ENCODE peak calls at places on chromosomes 1 and 21, in five cellular contexts. H is WTC11, P is thoracic aorta, W is GM12864, S is uterus. U is an unnamed sample.

GRCh38 chr1:66343569-66344325 is 190.2 kb upstream of the SGIP1 start:
- DNase-seq in H (no peak), W (no peak), S (no peak), P (no peak), U (no peak)

GRCh38 chr1:170881268-170882265 is 53.8 kb upstream of the MROH9 start:
- DNase-seq in S (no peak), W (peak; percentile 3), H (no peak), P (no peak), U (no peak)

GRCh38 chr1:204837440-204838084 is 33.1 kb upstream of the NFASC start:
- DNase-seq in W (no peak), S (peak; percentile 34), P (no peak), H (peak; percentile 86), U (no peak)

GRCh38 chr1:230270185-230270939 is 155.8 kb downstream of the PGBD5 start:
- DNase-seq in H (no peak), S (no peak), W (no peak), P (no peak), U (no peak)

GRCh38 chr1:232307299-232307698 is 322.6 kb downstream of the SIPA1L2 start:
- DNase-seq in H (no peak), W (no peak), P (no peak), S (no peak), U (no peak)

GRCh38 chr1:153677718-153678518 is 570 bp upstream of the NPR1 start:
- DNase-seq in H (peak; percentile 78), P (no peak), W (no peak), S (peak; percentile 67), U (peak; percentile 70)

GRCh38 chr1:6460349-6461236 is 5.4 kb downstream of the TNFRSF25 start:
- DNase-seq in P (no peak), H (peak; percentile 45), W (no peak), S (no peak), U (no peak)

GRCh38 chr1:10980841-10981727 is 31.4 kb upstream of the TARDBP start:
- DNase-seq in W (no peak), P (no peak), H (no peak), S (no peak), U (peak; percentile 73)

GRCh38 chr1:68174173-68175113 is 57.9 kb downstream of the WLS start:
- DNase-seq in S (peak; percentile 42), H (no peak), P (peak; percentile 77), W (no peak), U (peak; percentile 63)

GRCh38 chr21:46401186-46401910 is 57.3 kb upstream of the DIP2A start:
- DNase-seq in H (no peak), W (no peak), S (no peak), P (no peak), U (peak; percentile 3)

GRCh38 chr1:94792473-94792875 is 27.7 kb upstream of the SLC44A3 start:
- DNase-seq in S (no peak), W (peak; percentile 47), H (no peak), P (no peak), U (no peak)

GRCh38 chr1:98515744-98516143 is 145.8 kb upstream of the SNX7 start:
- DNase-seq in P (no peak), H (no peak), S (no peak), W (no peak), U (no peak)

GRCh38 chr1:42913426-42914091 is 45.1 kb downstream of the SLC2A1 start:
- DNase-seq in W (peak; percentile 68), S (no peak), H (peak; percentile 53), P (no peak), U (no peak)

GRCh38 chr1:36834586-36834985 is 199.7 kb downstream of the GRIK3 start:
- DNase-seq in H (no peak), P (no peak), W (no peak), S (no peak), U (no peak)

GRCh38 chr1:228152097-228152917 is 2.6 kb downstream of the GJC2 start:
- DNase-seq in S (peak; percentile 16), W (no peak), H (peak; percentile 8), P (no peak), U (peak; percentile 45)

GRCh38 chr1:71465093-71465492 is 384.3 kb upstream of the ZRANB2 start:
- DNase-seq in S (no peak), H (no peak), P (no peak), W (no peak), U (no peak)

GRCh38 chr1:201468844-201469644 is at the start of gene PHLDA3:
- DNase-seq in W (no peak), S (peak; percentile 96), P (peak; percentile 80), H (peak; percentile 85), U (peak; percentile 94)

GRCh38 chr1:93878501-93878888 is 511 bp downstream of the DNTTIP2 start:
- DNase-seq in S (no peak), W (peak; percentile 48), H (no peak), P (no peak), U (peak; percentile 49)

GRCh38 chr21:33058468-33059318 is 11.2 kb upstream of the OLIG1 start:
- DNase-seq in H (no peak), P (no peak), S (no peak), W (no peak), U (peak; percentile 42)

GRCh38 chr21:42746593-42747266 is 93.3 kb downstream of the PDE9A start:
- DNase-seq in W (no peak), P (no peak), H (no peak), S (no peak), U (no peak)

GRCh38 chr1:52139817-52140540 is 1.9 kb upstream of the ZFYVE9 start:
- DNase-seq in S (no peak), H (no peak), P (no peak), W (peak; percentile 48), U (no peak)

GRCh38 chr1:205449750-205450443 is 5.9 kb downstream of the BLACAT1 start:
- DNase-seq in H (peak; percentile 74), S (peak; percentile 59), W (no peak), P (no peak), U (no peak)

GRCh38 chr1:43052322-43052721 is 93.7 kb upstream of the SLC2A1 start:
- DNase-seq in S (no peak), H (no peak), P (no peak), W (no peak), U (no peak)

GRCh38 chr1:67429011-67429527 is 1.1 kb downstream of the SERBP1 start:
- DNase-seq in W (no peak), P (no peak), H (no peak), S (no peak), U (no peak)

GRCh38 chr1:214824758-214825157 is 221.8 kb downstream of the CENPF start:
- DNase-seq in H (no peak), S (no peak), P (no peak), W (no peak), U (no peak)

GRCh38 chr21:29056005-29056404 is 17.4 kb downstream of the CCT8 start:
- DNase-seq in H (no peak), W (no peak), P (no peak), S (no peak), U (no peak)

GRCh38 chr21:45388011-45388521 is 16.9 kb upstream of the COL18A1 start:
- DNase-seq in P (no peak), H (no peak), W (no peak), S (peak; percentile 45), U (peak; percentile 21)

DNA sequence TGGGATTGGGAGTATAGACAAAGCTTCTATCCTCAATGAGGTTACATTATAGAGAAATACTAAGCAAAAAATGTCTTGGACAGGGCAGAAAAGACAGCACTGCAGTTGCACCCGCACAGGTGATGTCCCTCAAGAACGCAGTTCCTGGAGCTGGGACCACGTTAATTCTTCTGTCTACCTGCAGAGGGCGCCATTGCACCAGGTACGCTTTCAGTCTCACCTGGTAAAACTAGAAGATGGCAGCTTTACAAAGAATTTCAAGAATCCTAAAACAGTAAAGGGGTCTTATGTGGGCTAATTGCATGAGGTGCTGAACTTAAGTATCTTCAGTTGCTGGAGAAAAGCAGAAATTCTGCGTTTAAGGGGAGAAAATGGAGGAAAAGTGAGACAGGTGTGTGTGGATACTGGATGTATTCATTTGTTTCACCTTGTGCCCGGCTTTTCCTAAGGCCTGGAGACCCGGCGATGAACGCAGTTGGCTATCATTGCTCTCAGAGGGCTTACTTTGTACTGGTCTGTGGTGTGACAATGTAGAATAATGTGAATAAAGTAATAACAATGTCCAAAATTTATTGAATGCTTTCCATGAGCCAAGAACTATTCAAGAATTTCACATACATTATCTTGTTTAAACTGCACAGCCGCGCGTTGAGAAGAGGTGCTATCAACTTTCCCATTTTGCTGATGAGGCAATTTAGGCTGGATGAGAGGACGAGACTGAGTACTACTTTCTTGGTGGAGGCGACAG is 276.3 kb upstream of the GREM2 start:
- DNase-seq in P (no peak), H (peak; percentile 82), S (no peak), W (peak; percentile 22), U (no peak)
- TF ChIP-seq CTCF in P (no peak), H (peak; percentile 99), S (no peak), W (peak; percentile 83), U (no peak)

GRCh38 chr1:19110266-19110927 is 99.7 kb downstream of the UBR4 start:
- DNase-seq in P (no peak), H (no peak), W (no peak), S (no peak), U (no peak)

GRCh38 chr1:19115082-19115808 is 94.8 kb downstream of the UBR4 start:
- DNase-seq in S (no peak), H (no peak), W (no peak), P (no peak), U (no peak)

GRCh38 chr1:19109545-19109944 is 100.5 kb downstream of the UBR4 start:
- DNase-seq in H (no peak), W (no peak), S (no peak), P (no peak), U (no peak)

GRCh38 chr1:19113362-19114092 is 96.5 kb downstream of the UBR4 start:
- DNase-seq in H (no peak), W (no peak), P (no peak), S (peak; percentile 28), U (no peak)
- TF ChIP-seq CTCF in H (no peak), W (peak; percentile 66), P (no peak), S (peak; percentile 31), U (peak; percentile 26)

DNA sequence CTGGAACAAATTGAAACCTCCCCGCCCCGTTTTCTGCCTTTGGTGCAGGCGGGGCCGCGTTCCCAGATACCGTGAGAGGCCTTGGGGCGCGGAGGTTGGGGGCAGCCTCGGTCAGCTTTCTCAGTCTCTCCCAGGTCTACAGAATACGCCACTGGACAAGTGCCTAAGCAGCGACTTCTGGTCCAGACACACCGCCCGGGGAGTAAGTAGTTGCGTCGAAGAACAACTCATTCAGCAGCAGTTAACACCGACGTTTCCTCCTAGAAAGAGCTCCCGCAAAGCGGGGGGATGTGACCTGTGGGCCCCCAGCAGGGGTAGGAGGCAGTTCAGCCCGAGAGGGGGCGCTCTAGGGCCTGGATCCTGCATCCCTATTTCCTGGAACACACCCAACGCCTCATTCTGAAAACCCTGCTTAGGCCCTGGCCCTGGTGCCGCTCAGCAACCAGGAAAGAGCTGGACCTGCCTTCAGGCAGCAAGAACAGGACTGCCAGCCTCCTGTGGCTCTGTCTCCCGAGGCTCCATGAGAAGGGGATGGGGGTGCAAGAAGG is 6.5 kb upstream of the BARHL2 start:
- DNase-seq in S (no peak), W (no peak), H (peak; percentile 95), P (no peak), U (no peak)
- TF ChIP-seq CTCF in S (no peak), W (peak; percentile 13), H (peak; percentile 88), P (no peak), U (no peak)

GRCh38 chr1:175338447-175339135 is 146.0 kb upstream of the KIAA0040 start:
- DNase-seq in W (no peak), H (peak; percentile 85), P (no peak), S (no peak), U (no peak)
- TF ChIP-seq CTCF in W (peak; percentile 91), H (peak; percentile 84), P (peak; percentile 34), S (no peak), U (peak; percentile 14)

GRCh38 chr1:86515597-86515996 is 31.3 kb upstream of the CLCA4 start:
- DNase-seq in H (peak; percentile 39), S (no peak), W (no peak), P (no peak), U (no peak)
- TF ChIP-seq CTCF in H (peak; percentile 10), S (no peak), W (peak; percentile 24), P (no peak), U (peak; percentile 29)